ENCODE peak calls at places on chromosomes 16 and 17, in five cellular contexts. Z, V, D, I and F are unnamed samples.

GRCh38 chr17:65553009-65553645 is 8.3 kb downstream of the AXIN2 start:
- DNase-seq in Z (peak; percentile 88), V (no peak), D (no peak), I (no peak), F (no peak)

GRCh38 chr17:32461853-32462617 is 17.7 kb downstream of the PSMD11 start:
- DNase-seq in Z (peak; percentile 38), V (no peak), D (peak; percentile 55), I (peak; percentile 44), F (no peak)

GRCh38 chr16:2586241-2586640 is 48.4 kb downstream of the PDPK1 start:
- DNase-seq in Z (no peak), V (no peak), D (no peak), I (no peak), F (no peak)

GRCh38 chr16:14240216-14240843 is 169.2 kb downstream of the MRTFB start:
- DNase-seq in Z (peak; percentile 6), V (no peak), D (no peak), I (no peak), F (no peak)

GRCh38 chr16:54126907-54127306 is 159.7 kb downstream of the IRX3 start:
- DNase-seq in Z (no peak), V (no peak), D (no peak), I (no peak), F (no peak)

GRCh38 chr16:1964046-1964505 is 550 bp downstream of the RPS2 start:
- DNase-seq in Z (no peak), V (no peak), D (no peak), I (no peak), F (no peak)

GRCh38 chr16:4653981-4654380 is 29.4 kb downstream of the MGRN1 start:
- DNase-seq in Z (no peak), V (no peak), D (no peak), I (no peak), F (no peak)

GRCh38 chr17:29376667-29377268 is 13.4 kb upstream of the TAOK1 start:
- DNase-seq in Z (peak; percentile 89), V (no peak), D (no peak), I (no peak), F (no peak)

GRCh38 chr16:75472908-75473877 is 8.7 kb upstream of the TMEM170A start:
- DNase-seq in Z (no peak), V (no peak), D (no peak), I (no peak), F (no peak)

GRCh38 chr16:20906225-20906870 is 5.8 kb downstream of the LYRM1 start:
- DNase-seq in Z (peak; percentile 72), V (no peak), D (no peak), I (no peak), F (peak; percentile 46)

GRCh38 chr17:9116861-9117568 is 95.7 kb downstream of the NTN1 start:
- DNase-seq in Z (no peak), V (no peak), D (no peak), I (no peak), F (no peak)

GRCh38 chr17:27489045-27489715 is 32.9 kb downstream of the KSR1 start:
- DNase-seq in Z (peak; percentile 88), V (no peak), D (no peak), I (no peak), F (peak; percentile 78)

GRCh38 chr17:75472119-75472518 is 15.7 kb downstream of the TMEM94 start:
- DNase-seq in Z (no peak), V (no peak), D (no peak), I (no peak), F (no peak)

GRCh38 chr16:66207139-66207863 is 159.2 kb upstream of the CDH5 start:
- DNase-seq in Z (peak; percentile 52), V (no peak), D (no peak), I (no peak), F (no peak)

GRCh38 chr16:15509051-15509592 is 74.7 kb downstream of the BMERB1 start:
- DNase-seq in Z (no peak), V (no peak), D (no peak), I (no peak), F (no peak)

GRCh38 chr17:4580291-4580690 is 4.0 kb upstream of the SMTNL2 start:
- DNase-seq in Z (no peak), V (no peak), D (no peak), I (no peak), F (no peak)

GRCh38 chr16:4911831-4912422 is 25.0 kb downstream of the PPL start:
- DNase-seq in Z (no peak), V (no peak), D (no peak), I (no peak), F (no peak)

GRCh38 chr16:677306-678190 is 2.1 kb downstream of the RHBDL1 start:
- DNase-seq in Z (no peak), V (no peak), D (no peak), I (no peak), F (no peak)

GRCh38 chr16:50305441-50306061 is 39.2 kb downstream of the ADCY7 start:
- DNase-seq in Z (no peak), V (peak; percentile 63), D (no peak), I (no peak), F (no peak)

GRCh38 chr17:1627219-1627986 is 1.2 kb downstream of the SLC43A2 start:
- DNase-seq in Z (no peak), V (no peak), D (no peak), I (no peak), F (peak; percentile 35)

GRCh38 chr16:56657555-56658430 is at the start of gene MT1F:
- DNase-seq in Z (peak; percentile 33), V (no peak), D (no peak), I (peak; percentile 41), F (peak; percentile 49)

GRCh38 chr17:1561420-1562177 is 993 bp downstream of the PITPNA start:
- DNase-seq in Z (peak; percentile 44), V (no peak), D (no peak), I (peak; percentile 26), F (no peak)

GRCh38 chr17:68458260-68459029 is 1.1 kb upstream of the WIPI1 start:
- DNase-seq in Z (no peak), V (no peak), D (no peak), I (no peak), F (no peak)

GRCh38 chr16:49910761-49911160 is 54.8 kb upstream of the ZNF423 start:
- DNase-seq in Z (no peak), V (no peak), D (no peak), I (no peak), F (no peak)